ENCODE peak calls at places on chromosomes 6 and 20, in seven cellular contexts. G is ACHN; P is neural crest cell; E is renal cortical epithelial cell; Z is effector CD4-positive, alpha-beta T cell; F is transverse colon; C is MCF 10A. A is an unnamed sample.

GRCh38 chr20:64099880-64100565 is 7.3 kb downstream of the NPBWR2 start:
- DNase-seq in G (no peak), P (no peak), E (no peak), Z (no peak), F (no peak), C (no peak), A (no peak)

GRCh38 chr20:3312940-3313656 is 74.1 kb upstream of the SLC4A11 start:
- DNase-seq in G (no peak), P (no peak), E (peak; percentile 93), Z (no peak), F (no peak), C (peak; percentile 95), A (no peak)

GRCh38 chr6:56962451-56962850 is 7.5 kb downstream of the BEND6 start:
- DNase-seq in G (peak; percentile 70), P (no peak), E (peak; percentile 55), Z (no peak), F (no peak), C (no peak), A (no peak)

GRCh38 chr6:118869894-118870665 is 23.9 kb upstream of the ASF1A start:
- DNase-seq in G (no peak), P (no peak), E (peak; percentile 8), Z (no peak), F (no peak), C (peak; percentile 9), A (no peak)

GRCh38 chr20:21048841-21049273 is 57.3 kb downstream of the LINC00237 start:
- DNase-seq in G (peak; percentile 48), P (peak; percentile 33), E (no peak), Z (peak; percentile 30), F (peak; percentile 28), C (peak; percentile 53), A (peak; percentile 74)

GRCh38 chr6:84568971-84569370 is 195.4 kb downstream of the TBX18 start:
- DNase-seq in G (peak; percentile 42), P (no peak), E (peak; percentile 54), Z (no peak), F (no peak), C (peak; percentile 35), A (no peak)

GRCh38 chr6:23002044-23002619 is 432.8 kb downstream of the HDGFL1 start:
- DNase-seq in G (no peak), P (no peak), E (no peak), Z (no peak), F (no peak), C (no peak), A (no peak)

GRCh38 chr20:1283522-1284210 is 17.6 kb downstream of the SNPH start:
- DNase-seq in G (no peak), P (no peak), E (peak; percentile 33), Z (no peak), F (no peak), C (no peak), A (no peak)

GRCh38 chr6:147023581-147023980 is 180.6 kb upstream of the STXBP5 start:
- DNase-seq in G (no peak), P (no peak), E (no peak), Z (no peak), F (no peak), C (no peak), A (no peak)

GRCh38 chr20:35568645-35569044 is 26.8 kb downstream of the ERGIC3 start:
- DNase-seq in G (peak; percentile 8), P (no peak), E (peak; percentile 19), Z (no peak), F (peak; percentile 27), C (peak; percentile 31), A (no peak)

GRCh38 chr6:71534916-71535315 is 246.3 kb downstream of the OGFRL1 start:
- DNase-seq in G (no peak), P (no peak), E (no peak), Z (no peak), F (no peak), C (no peak), A (no peak)

GRCh38 chr6:168649209-168649608 is 208.2 kb downstream of the SMOC2 start:
- DNase-seq in G (no peak), P (no peak), E (no peak), Z (no peak), F (no peak), C (no peak), A (no peak)

GRCh38 chr20:17614812-17615644 is 45.2 kb downstream of the DSTN start:
- DNase-seq in G (no peak), P (no peak), E (no peak), Z (no peak), F (peak; percentile 13), C (no peak), A (peak; percentile 39)

GRCh38 chr20:37311710-37312355 is 22.4 kb downstream of the MANBAL start:
- DNase-seq in G (no peak), P (no peak), E (no peak), Z (no peak), F (no peak), C (no peak), A (no peak)

GRCh38 chr20:15867899-15868298 is 705.3 kb downstream of the KIF16B start:
- DNase-seq in G (no peak), P (no peak), E (no peak), Z (no peak), F (no peak), C (no peak), A (no peak)

GRCh38 chr6:45896783-45897441 is 118.7 kb downstream of the CLIC5 start:
- DNase-seq in G (no peak), P (no peak), E (peak; percentile 84), Z (no peak), F (no peak), C (peak; percentile 33), A (no peak)

GRCh38 chr6:92337571-92337970 is 1081.8 kb downstream of the EPHA7 start:
- DNase-seq in G (no peak), P (no peak), E (no peak), Z (no peak), F (no peak), C (no peak), A (no peak)

GRCh38 chr20:44643596-44644383 is 7.7 kb downstream of the ADA start:
- DNase-seq in G (peak; percentile 81), P (no peak), E (peak; percentile 81), Z (peak; percentile 47), F (peak; percentile 51), C (peak; percentile 81), A (no peak)

GRCh38 chr6:55963301-55963700 is 87.9 kb upstream of the BMP5 start:
- DNase-seq in G (peak; percentile 6), P (no peak), E (no peak), Z (no peak), F (no peak), C (peak; percentile 14), A (no peak)

GRCh38 chr20:2338702-2339101 is 42.0 kb upstream of the TGM6 start:
- DNase-seq in G (no peak), P (no peak), E (no peak), Z (no peak), F (no peak), C (no peak), A (no peak)

GRCh38 chr20:63553933-63554290 is at the start of gene FNDC11:
- DNase-seq in G (peak; percentile 58), P (peak; percentile 55), E (no peak), Z (peak; percentile 40), F (peak; percentile 63), C (no peak), A (peak; percentile 84)

GRCh38 chr6:107941627-107942026 is 16.4 kb downstream of the SEC63 start:
- DNase-seq in G (no peak), P (no peak), E (no peak), Z (no peak), F (no peak), C (no peak), A (no peak)

GRCh38 chr20:11098888-11099287 is 425.1 kb upstream of the JAG1 start:
- DNase-seq in G (peak; percentile 27), P (no peak), E (no peak), Z (no peak), F (peak; percentile 46), C (peak; percentile 25), A (no peak)

GRCh38 chr6:130326496-130326895 is 39.3 kb upstream of the TMEM200A start:
- DNase-seq in G (no peak), P (no peak), E (no peak), Z (no peak), F (no peak), C (no peak), A (no peak)

GRCh38 chr20:1391640-1392442 is 1.0 kb downstream of the FKBP1A start:
- DNase-seq in G (no peak), P (no peak), E (peak; percentile 45), Z (no peak), F (no peak), C (peak; percentile 56), A (no peak)

GRCh38 chr6:38021029-38021428 is 201.5 kb downstream of the ZFAND3 start:
- DNase-seq in G (no peak), P (no peak), E (no peak), Z (no peak), F (no peak), C (no peak), A (no peak)

GRCh38 chr20:13777171-13777601 is 7.5 kb downstream of the ESF1 start:
- DNase-seq in G (peak; percentile 19), P (no peak), E (no peak), Z (no peak), F (no peak), C (peak; percentile 42), A (no peak)

GRCh38 chr20:59827138-59828056 is 106.0 kb downstream of the SYCP2 start:
- DNase-seq in G (no peak), P (no peak), E (no peak), Z (no peak), F (no peak), C (no peak), A (peak; percentile 38)

GRCh38 chr6:166672146-166672545 is 45.1 kb upstream of the RPS6KA2 start:
- DNase-seq in G (no peak), P (no peak), E (no peak), Z (no peak), F (no peak), C (no peak), A (no peak)

A was measured in ecto neural progenitor cell.